ENCODE peak calls at places on chromosomes 12 and 14, in seven cellular contexts. I is mammary epithelial cell, K is osteoblast, N is K562, U is pancreas, Y is GM23338, D is Peyer's patch. T is an unnamed sample.

GRCh38 chr12:79187032-79187431 is 322.5 kb downstream of the SYT1 start:
- DNase-seq in N (no peak), D (no peak), Y (no peak), U (no peak), I (no peak), K (no peak), T (no peak)

GRCh38 chr14:90963343-90963742 is 97.1 kb downstream of the RPS6KA5 start:
- DNase-seq in D (no peak), Y (no peak), N (no peak), U (no peak), I (no peak), K (no peak), T (no peak)

GRCh38 chr12:47504775-47505446 is 200.9 kb downstream of the RPAP3 start:
- DNase-seq in U (no peak), D (no peak), Y (no peak), N (no peak), I (peak; percentile 65), K (peak; percentile 30), T (no peak)

GRCh38 chr14:64364907-64365306 is 23.2 kb upstream of the MTHFD1 start:
- DNase-seq in K (peak; percentile 75), I (peak; percentile 19), N (peak; percentile 24), D (no peak), U (no peak), Y (no peak), T (no peak)

GRCh38 chr12:51972849-51973273 is 21.4 kb downstream of the ACVR1B start:
- DNase-seq in Y (no peak), I (peak; percentile 68), U (no peak), N (peak; percentile 91), K (no peak), D (peak; percentile 62), T (no peak)

GRCh38 chr12:27975222-27976136 is 2.9 kb upstream of the PTHLH start:
- DNase-seq in D (no peak), I (no peak), K (peak; percentile 92), Y (peak; percentile 73), U (peak; percentile 70), N (peak; percentile 85), T (peak; percentile 9)

GRCh38 chr12:32266756-32267155 is 132.6 kb upstream of the FGD4 start:
- DNase-seq in K (no peak), Y (no peak), U (no peak), D (no peak), N (no peak), I (no peak), T (no peak)

GRCh38 chr12:12934556-12934955 is 17.4 kb downstream of the GPRC5D start:
- DNase-seq in Y (no peak), D (no peak), U (no peak), I (no peak), N (no peak), K (no peak), T (no peak)

GRCh38 chr14:96104469-96105057 is 65.4 kb downstream of the C14orf132 start:
- DNase-seq in U (peak; percentile 83), K (peak; percentile 98), N (no peak), Y (no peak), I (peak; percentile 98), D (peak; percentile 34), T (peak; percentile 96)

DNA sequence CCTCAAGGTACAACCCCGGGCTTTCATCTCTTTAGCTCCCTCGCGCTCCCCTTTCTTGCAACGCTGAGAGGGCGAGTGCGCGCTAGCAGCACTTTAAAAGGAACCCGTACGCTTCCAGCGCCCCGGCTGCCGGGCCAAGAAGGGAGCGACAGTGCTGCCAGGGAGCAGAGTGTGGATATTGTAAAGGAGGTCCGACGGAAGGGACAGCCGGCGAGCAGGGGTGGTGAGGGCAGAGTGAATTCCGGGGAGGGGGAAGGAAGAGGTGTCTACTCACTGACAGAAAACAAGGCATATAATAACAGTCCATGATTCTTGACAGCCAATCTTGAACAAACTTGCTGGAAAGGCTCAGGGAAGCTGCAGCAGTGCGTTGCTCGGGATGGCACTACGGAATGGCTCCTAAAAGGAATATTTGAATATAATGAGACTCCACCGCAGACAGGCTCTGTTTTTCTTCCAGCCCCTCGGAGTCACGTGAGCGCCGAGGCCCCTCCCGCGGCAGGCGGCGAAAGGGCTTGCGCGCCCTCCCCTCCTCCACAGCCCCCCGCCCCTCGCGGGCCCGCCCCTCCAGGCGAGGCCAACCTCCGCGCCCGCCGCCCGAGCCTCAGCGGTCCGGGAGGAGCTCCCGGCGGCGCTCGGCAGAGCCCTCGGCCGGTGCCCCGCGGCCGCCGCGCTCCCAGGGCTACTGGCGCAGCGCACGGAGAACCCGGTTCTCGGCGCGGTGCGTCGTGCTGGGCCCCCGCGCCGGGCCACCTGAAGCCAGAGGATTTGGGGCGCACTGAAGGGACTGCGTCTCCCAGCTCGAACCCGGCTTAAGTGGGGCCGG is 3.4 kb downstream of the BMP4 start:
- DNase-seq in N (peak; percentile 4), D (peak; percentile 43), K (peak; percentile 96), U (peak; percentile 78), Y (peak; percentile 86), I (peak; percentile 59), T (no peak)
- H3K27ac ChIP-seq in N (no peak overlapping the region), D (peak overlapping the region; percentile 80), K (no peak overlapping the region), U (peak overlapping the region; percentile 26), Y (no peak overlapping the region), I (peak overlapping the region; percentile 56), T (no peak overlapping the region)

DNA sequence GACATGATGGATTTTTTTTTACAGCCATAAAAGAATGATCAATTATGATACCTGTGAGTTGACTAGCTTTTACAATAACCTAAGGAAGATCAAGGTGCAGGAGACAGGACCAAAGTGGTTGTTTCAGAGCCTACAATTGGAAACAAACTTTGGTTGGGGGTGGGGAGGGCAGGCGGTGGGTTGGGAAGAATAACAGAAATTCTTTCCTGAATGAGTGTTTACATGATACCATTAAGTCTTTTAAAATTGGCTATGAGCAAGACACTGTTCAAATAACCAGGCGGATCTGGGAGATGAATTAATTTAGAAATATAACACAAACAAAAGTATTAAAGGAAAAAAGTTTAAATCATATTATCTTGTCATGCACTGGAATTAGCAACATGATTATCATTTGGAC is 7.2 kb downstream of the NFYB start:
- DNase-seq in Y (no peak), I (no peak), K (no peak), N (no peak), U (no peak), D (no peak), T (no peak)
- H3K36me3 ChIP-seq in Y (peaks cover 23% of the 10 kb centered on the region), I (peaks cover 19% of the 10 kb centered on the region), K (peaks cover 75% of the 10 kb centered on the region), N (peaks cover 83% of the 10 kb centered on the region), U (no peaks in the 10 kb centered on the region), D (no peaks in the 10 kb centered on the region), T (peaks cover 64% of the 10 kb centered on the region)

GRCh38 chr12:66187822-66188221 is 1.2 kb upstream of the IRAK3 start:
- DNase-seq in U (no peak), N (no peak), I (no peak), Y (no peak), K (no peak), D (no peak), T (no peak)

GRCh38 chr12:66189476-66189823 is 436 bp downstream of the IRAK3 start:
- DNase-seq in Y (no peak), N (no peak), K (no peak), I (no peak), U (no peak), D (no peak), T (no peak)

GRCh38 chr12:66191547-66192126 is 2.6 kb downstream of the IRAK3 start:
- DNase-seq in Y (no peak), I (no peak), K (no peak), D (no peak), U (no peak), N (no peak), T (no peak)

GRCh38 chr12:66188584-66189475 is at the start of gene IRAK3:
- DNase-seq in Y (peak; percentile 69), N (no peak), K (peak; percentile 91), I (peak; percentile 37), D (peak; percentile 57), U (peak; percentile 75), T (peak; percentile 38)

DNA sequence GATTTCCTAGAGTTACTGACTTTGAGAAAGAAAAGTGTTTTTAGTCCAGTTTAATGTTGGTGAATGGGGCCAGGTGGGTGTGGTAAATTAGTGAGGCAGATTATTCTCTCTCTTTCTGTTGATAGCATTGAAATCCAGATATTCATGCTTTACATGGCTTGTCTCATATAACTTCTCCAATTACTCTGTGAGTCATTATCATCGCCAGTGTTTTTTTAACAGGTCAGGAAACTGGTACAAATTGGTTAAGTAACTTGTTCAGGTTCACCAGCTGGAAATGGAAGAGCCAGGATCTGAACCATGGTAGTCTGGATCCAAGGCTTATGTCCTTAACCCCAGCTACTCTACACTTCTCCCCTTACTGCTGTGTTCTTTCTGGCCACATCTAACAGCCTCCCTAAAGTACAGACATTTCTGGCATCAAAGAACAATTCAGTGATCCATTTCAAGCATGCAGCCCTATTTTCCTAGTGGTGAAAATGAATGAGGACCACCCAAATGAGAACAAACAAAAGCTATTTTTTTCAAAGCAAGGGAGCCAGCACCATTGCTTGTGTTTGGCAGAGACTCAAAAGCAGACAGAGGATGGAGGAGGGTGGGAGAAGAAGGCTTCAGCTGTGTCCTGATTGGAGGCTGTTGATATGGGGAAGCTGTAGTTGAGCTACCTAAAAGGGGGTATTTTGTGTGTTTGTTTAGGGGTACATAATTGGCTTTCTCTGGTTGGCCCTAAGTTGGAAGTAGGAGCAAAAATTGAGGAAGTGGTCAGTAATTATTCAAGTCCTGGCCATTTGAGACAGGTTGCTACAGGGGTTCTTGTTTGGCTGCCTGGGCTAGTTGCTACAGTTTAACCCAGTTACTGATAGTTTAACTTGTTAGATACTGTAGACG is 1.7 kb downstream of the IRAK3 start:
- DNase-seq in D (no peak), U (no peak), Y (no peak), I (peak; percentile 58), N (no peak), K (no peak), T (no peak)
- H3K4me3 ChIP-seq in D (no peak overlapping the region), U (no peak overlapping the region), Y (no peak overlapping the region), I (no peak overlapping the region), N (no peak overlapping the region), K (no peak overlapping the region), T (no peak overlapping the region)

GRCh38 chr12:101616027-101616494 is 21.3 kb downstream of the MYBPC1 start:
- DNase-seq in U (no peak), Y (no peak), D (no peak), N (no peak), I (peak; percentile 23), K (no peak), T (no peak)

GRCh38 chr12:101620762-101621133 is 26.0 kb downstream of the MYBPC1 start:
- DNase-seq in U (no peak), Y (no peak), N (no peak), D (no peak), K (no peak), I (no peak), T (no peak)

GRCh38 chr12:101619026-101619827 is 24.5 kb downstream of the MYBPC1 start:
- DNase-seq in D (no peak), Y (no peak), I (no peak), K (no peak), U (no peak), N (no peak), T (no peak)

DNA sequence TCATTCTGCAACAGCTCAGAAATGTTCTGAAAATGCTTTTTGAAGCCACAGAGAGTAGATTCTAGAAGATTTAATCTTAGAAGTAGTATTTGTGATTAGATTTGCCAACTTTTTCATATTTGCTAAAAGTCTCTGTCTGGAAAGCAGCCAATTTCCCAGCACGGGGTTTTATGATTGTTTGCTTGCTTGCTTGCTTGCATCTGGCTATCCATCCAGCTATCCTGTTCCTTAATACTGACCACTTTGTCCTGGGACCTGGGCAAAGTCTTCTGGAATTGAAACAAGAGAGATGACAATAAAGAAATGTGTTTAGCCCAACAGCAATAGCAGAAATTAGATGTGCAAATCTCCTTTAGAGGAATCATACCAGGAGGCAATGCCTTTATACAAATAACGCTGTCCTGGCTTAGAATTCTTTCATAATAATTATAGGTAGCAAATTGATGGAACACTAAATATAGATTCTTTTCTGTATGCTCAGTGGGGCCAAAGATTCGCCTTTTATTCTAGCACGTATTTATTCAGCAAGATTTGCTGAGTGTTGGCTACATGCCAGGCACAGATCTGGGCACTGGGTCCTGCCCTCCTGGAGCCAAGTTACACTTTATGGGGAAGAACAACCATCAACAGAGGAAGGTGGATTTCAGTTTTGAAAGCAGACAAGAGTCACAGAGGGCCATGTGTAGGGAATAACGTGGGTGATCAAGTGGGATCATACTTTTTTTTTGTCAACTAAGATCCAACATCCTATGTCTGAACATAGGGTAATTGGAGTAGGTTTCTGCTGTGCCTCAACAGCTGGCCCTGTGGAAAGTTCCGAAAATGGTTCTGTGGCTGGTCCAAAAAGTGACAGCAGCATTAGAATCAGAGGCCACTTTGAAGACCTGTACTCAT is 25.3 kb downstream of the MYBPC1 start:
- DNase-seq in N (no peak), K (no peak), D (no peak), U (no peak), Y (no peak), I (no peak), T (no peak)
- H3K27ac ChIP-seq in N (no peak overlapping the region), K (no peak overlapping the region), D (no peak overlapping the region), U (no peak overlapping the region), Y (no peak overlapping the region), I (no peak overlapping the region), T (no peak overlapping the region)